ENCODE peak calls at places on chromosomes 6 and 20, in four cellular contexts. X is spleen, Y is HCT116, S is HepG2. B is an unnamed sample.

GRCh38 chr6:137927777-137928218 is 60.7 kb downstream of the TNFAIP3 start:
- DNase-seq in X (peak; percentile 82), S (no peak), Y (no peak), B (no peak)

GRCh38 chr6:154593122-154593521 is 82.6 kb upstream of the CNKSR3 start:
- DNase-seq in S (peak; percentile 16), Y (no peak), X (no peak), B (peak; percentile 24)

GRCh38 chr20:58661298-58662141 is 10.4 kb downstream of the STX16 start:
- DNase-seq in S (no peak), Y (no peak), X (no peak), B (no peak)

GRCh38 chr6:117338567-117338966 is 73.2 kb downstream of the VGLL2 start:
- DNase-seq in X (no peak), Y (no peak), S (no peak), B (no peak)

GRCh38 chr20:62356143-62356947 is 10.8 kb downstream of the LAMA5 start:
- DNase-seq in Y (no peak), X (no peak), S (no peak), B (no peak)

GRCh38 chr6:2514965-2515543 is 235.7 kb downstream of the MYLK4 start:
- DNase-seq in X (no peak), S (peak; percentile 99), Y (no peak), B (no peak)

GRCh38 chr20:3753098-3753497 is 14.5 kb downstream of the ADISSP start:
- DNase-seq in X (no peak), S (peak; percentile 71), Y (peak; percentile 38), B (peak; percentile 91)

GRCh38 chr20:43900496-43900895 is 14.2 kb upstream of the TOX2 start:
- DNase-seq in X (no peak), S (no peak), Y (no peak), B (no peak)

GRCh38 chr6:158785036-158785435 is 34.1 kb downstream of the EZR start:
- DNase-seq in X (no peak), S (no peak), Y (no peak), B (no peak)

GRCh38 chr6:76633259-76633658 is 560.8 kb upstream of the IMPG1 start:
- DNase-seq in X (no peak), Y (peak; percentile 12), S (no peak), B (peak; percentile 57)

DNA sequence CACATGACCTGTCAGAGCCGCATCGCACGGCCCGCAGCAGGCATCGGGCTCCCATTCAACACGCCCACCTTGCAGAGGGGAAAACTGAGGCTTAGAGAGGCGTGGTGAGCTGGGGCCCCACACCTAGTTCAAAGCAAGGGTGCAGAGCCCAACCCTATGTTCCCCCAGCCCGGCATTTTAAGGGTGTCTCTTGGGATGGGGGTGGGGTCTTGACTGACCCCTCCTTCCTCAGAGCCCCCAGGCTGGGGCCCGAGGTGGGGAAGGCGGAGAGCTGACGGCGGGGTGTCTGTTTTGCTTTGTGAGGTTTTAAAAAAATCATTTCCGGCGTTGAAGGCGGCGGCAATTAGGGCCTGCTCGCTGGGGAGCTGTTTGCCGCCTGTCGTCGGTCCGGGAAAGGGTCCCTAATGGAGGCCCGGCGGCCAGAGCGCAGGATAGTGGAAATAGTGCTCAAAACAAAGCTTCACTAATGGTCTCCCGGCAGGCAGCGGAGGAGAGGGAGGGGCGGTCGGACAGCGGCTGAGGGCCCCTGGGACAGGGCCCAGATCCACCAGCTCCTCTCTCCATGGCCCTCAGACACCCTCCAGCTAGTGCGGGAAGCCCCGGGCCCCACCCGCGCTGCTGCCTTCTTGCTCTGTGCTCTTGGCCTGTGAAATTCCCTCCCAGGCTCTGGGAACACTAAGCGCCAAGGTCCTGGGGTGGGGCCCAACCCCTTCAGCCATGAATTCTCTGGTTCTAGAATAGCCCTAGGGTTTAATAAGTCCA is 11.9 kb downstream of the VSTM2L start:
- DNase-seq in X (no peak), Y (no peak), S (peak; percentile 41), B (peak; percentile 82)
- TF ChIP-seq POLR2AphosphoS5 in X (no peak), Y (no peak), S (no peak), B (no peak)

GRCh38 chr20:22471156-22471836 is 113.1 kb downstream of the FOXA2 start:
- DNase-seq in Y (no peak), S (peak; percentile 72), X (no peak), B (no peak)

GRCh38 chr20:22472386-22472785 is 112.0 kb downstream of the FOXA2 start:
- DNase-seq in S (peak; percentile 61), X (no peak), Y (no peak), B (peak; percentile 57)

GRCh38 chr20:22473293-22473692 is 111.1 kb downstream of the FOXA2 start:
- DNase-seq in S (no peak), X (no peak), Y (no peak), B (peak; percentile 42)

GRCh38 chr20:22474215-22474614 is 110.2 kb downstream of the FOXA2 start:
- DNase-seq in X (no peak), S (no peak), Y (no peak), B (no peak)

DNA sequence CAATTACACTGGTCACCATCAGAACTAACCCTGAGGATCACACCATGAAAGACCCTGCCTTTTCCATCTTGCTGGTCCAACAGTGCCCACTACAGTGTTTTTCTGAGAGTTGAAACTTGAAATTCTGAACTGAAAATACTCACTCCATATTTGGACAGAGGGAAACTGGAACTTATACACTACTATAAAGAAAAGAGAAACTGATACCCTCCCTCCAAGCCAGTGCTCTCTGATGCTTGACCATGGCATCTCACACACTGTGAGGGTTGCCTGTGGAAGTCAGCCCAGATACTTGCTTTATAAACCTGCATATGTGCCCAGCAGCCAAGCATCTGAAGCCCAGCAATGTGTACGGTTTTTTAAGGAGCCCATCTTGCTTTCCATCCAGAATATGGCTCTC is 108.7 kb downstream of the FOXA2 start:
- DNase-seq in Y (no peak), S (no peak), X (no peak), B (no peak)
- TF ChIP-seq POLR2AphosphoS5 in Y (no peak), S (no peak), X (no peak), B (no peak)

GRCh38 chr6:56542367-56543331 is 100.0 kb downstream of the DST start:
- DNase-seq in X (peak; percentile 92), Y (peak; percentile 92), S (peak; percentile 98), B (peak; percentile 96)
- TF ChIP-seq POLR2AphosphoS5 in X (peak; percentile 83), Y (peak; percentile 50), S (peak; percentile 84), B (no peak)

GRCh38 chr6:44255848-44256247 is 1.5 kb downstream of the SLC35B2 start:
- DNase-seq in X (no peak), Y (no peak), S (no peak), B (no peak)

GRCh38 chr6:44254201-44254956 is 2.9 kb downstream of the SLC35B2 start:
- DNase-seq in S (no peak), X (peak; percentile 66), Y (no peak), B (no peak)

GRCh38 chr6:44256291-44257006 is 879 bp downstream of the SLC35B2 start:
- DNase-seq in S (no peak), Y (no peak), X (peak; percentile 79), B (peak; percentile 81)

GRCh38 chr6:44253307-44254101 is 3.8 kb downstream of the SLC35B2 start:
- DNase-seq in S (peak; percentile 70), X (peak; percentile 75), Y (no peak), B (peak; percentile 83)

GRCh38 chr6:44254957-44255808 is 2.1 kb downstream of the SLC35B2 start:
- DNase-seq in S (no peak), X (peak; percentile 72), Y (no peak), B (peak; percentile 47)
- TF ChIP-seq POLR2AphosphoS5 in S (peak; percentile 4), X (peak; percentile 50), Y (peak; percentile 67), B (no peak)

GRCh38 chr6:106163966-106164877 is 78.1 kb downstream of the PRDM1 start:
- DNase-seq in Y (no peak), S (no peak), X (peak; percentile 87), B (no peak)
- TF ChIP-seq POLR2AphosphoS5 in Y (no peak), S (no peak), X (peak; percentile 45), B (no peak)

GRCh38 chr6:71730284-71730683 is 156.1 kb upstream of the RIMS1 start:
- DNase-seq in X (no peak), S (no peak), Y (no peak), B (no peak)
- TF ChIP-seq POLR2AphosphoS5 in X (no peak), S (no peak), Y (no peak), B (no peak)